ENCODE peak calls at places on chromosomes 11 and 22, in nine cellular contexts. Z is thyroid gland; B is esophagus squamous epithelium; V is tibial artery; F is tibial nerve; X is AG04450; I is CD4-positive, alpha-beta T cell; M is fibroblast of lung; S is CD8-positive, alpha-beta T cell. H is an unnamed sample.

GRCh38 chr11:71086687-71087258 is 165.6 kb downstream of the SHANK2 start:
- DNase-seq in X (no peak), I (no peak), V (no peak), S (no peak), F (no peak), Z (peak), M (no peak), B (no peak), H (peak)

GRCh38 chr11:127474735-127475134 is 474.2 kb upstream of the KIRREL3 start:
- DNase-seq in S (no peak), M (no peak), Z (no peak), V (no peak), B (no peak), X (no peak), F (no peak), I (no peak), H (no peak)

GRCh38 chr11:116929393-116930090 is 92.1 kb upstream of the APOA1 start:
- DNase-seq in X (no peak), Z (no peak), I (no peak), F (no peak), B (no peak), V (no peak), M (peak), S (no peak), H (no peak)

GRCh38 chr11:123111465-123111864 is 49.5 kb upstream of the HSPA8 start:
- DNase-seq in F (no peak), I (no peak), B (no peak), Z (no peak), M (peak), S (no peak), V (no peak), X (no peak), H (peak)

GRCh38 chr11:35800970-35801953 is 138.7 kb downstream of the TRIM44 start:
- DNase-seq in V (no peak), X (no peak), F (no peak), S (no peak), B (no peak), Z (no peak), I (no peak), M (no peak), H (no peak)

GRCh38 chr11:124887667-124888013 is 10.0 kb downstream of the ROBO4 start:
- DNase-seq in B (no peak), Z (no peak), X (no peak), F (no peak), I (no peak), M (no peak), S (no peak), V (peak), H (no peak)

GRCh38 chr11:130872961-130873360 is 43.3 kb downstream of the SNX19 start:
- DNase-seq in F (no peak), S (no peak), B (no peak), M (peak), V (no peak), Z (no peak), X (peak), I (no peak), H (peak)

GRCh38 chr22:47777426-47777825 is 1015.0 kb downstream of the TBC1D22A start:
- DNase-seq in S (no peak), V (no peak), M (no peak), B (no peak), X (no peak), F (no peak), I (no peak), Z (no peak), H (no peak)

GRCh38 chr22:42296381-42296853 is 26.0 kb upstream of the TCF20 start:
- DNase-seq in S (no peak), V (no peak), X (no peak), I (no peak), M (no peak), B (no peak), F (no peak), Z (peak), H (no peak)

GRCh38 chr11:8206251-8207079 is 37.6 kb upstream of the RIC3 start:
- DNase-seq in M (peak), S (no peak), F (no peak), Z (no peak), X (no peak), V (no peak), I (no peak), B (no peak), H (no peak)

GRCh38 chr11:3133456-3134217 is 31.5 kb downstream of the OSBPL5 start:
- DNase-seq in S (no peak), Z (peak), M (no peak), V (peak), B (no peak), I (no peak), F (no peak), X (no peak), H (no peak)

GRCh38 chr22:26066534-26066933 is 102.7 kb upstream of the SEZ6L start:
- DNase-seq in X (no peak), I (no peak), S (no peak), V (no peak), F (no peak), B (no peak), Z (no peak), M (no peak), H (no peak)

GRCh38 chr22:19879996-19880785 is 25.5 kb upstream of the GNB1L start:
- DNase-seq in I (no peak), F (peak), S (no peak), X (no peak), M (no peak), V (peak), B (no peak), Z (peak), H (no peak)

GRCh38 chr11:47899801-47900200 is 51.7 kb upstream of the NUP160 start:
- DNase-seq in Z (no peak), S (no peak), I (no peak), F (no peak), M (no peak), V (no peak), B (no peak), X (no peak), H (no peak)

GRCh38 chr11:71404209-71404608 is 44.0 kb downstream of the DHCR7 start:
- DNase-seq in F (no peak), B (no peak), Z (no peak), S (no peak), V (no peak), I (no peak), M (no peak), X (no peak), H (no peak)

GRCh38 chr11:113356203-113356602 is 31.4 kb upstream of the ANKK1 start:
- DNase-seq in Z (no peak), M (no peak), B (no peak), X (no peak), S (no peak), I (no peak), V (no peak), F (no peak), H (no peak)

GRCh38 chr11:132177106-132177505 is 806.7 kb downstream of the NTM start:
- DNase-seq in M (peak), B (no peak), F (no peak), Z (no peak), X (peak), V (no peak), S (no peak), I (no peak), H (peak)

GRCh38 chr11:1197886-1198765 is 24.7 kb upstream of the MUC5B start:
- DNase-seq in F (no peak), I (no peak), V (peak), S (no peak), X (no peak), M (no peak), Z (peak), B (no peak), H (no peak)

GRCh38 chr11:81874627-81875026 is 859.0 kb downstream of the FAM181B start:
- DNase-seq in S (no peak), Z (no peak), M (no peak), B (no peak), V (no peak), F (no peak), X (no peak), I (no peak), H (no peak)

GRCh38 chr11:63534895-63535461 is 1.6 kb upstream of the PLAAT4 start:
- DNase-seq in F (no peak), S (no peak), I (no peak), Z (no peak), X (no peak), B (no peak), M (no peak), V (no peak), H (no peak)

GRCh38 chr11:7759010-7759409 is 37.7 kb downstream of the OR5P2 start:
- DNase-seq in F (no peak), S (no peak), V (no peak), X (no peak), I (no peak), Z (no peak), B (no peak), M (no peak), H (no peak)

GRCh38 chr11:77506857-77507256 is 33.0 kb upstream of the PAK1 start:
- DNase-seq in Z (no peak), I (no peak), X (no peak), F (no peak), B (no peak), V (no peak), S (no peak), M (peak), H (peak)

GRCh38 chr11:78350646-78351165 is 66.9 kb downstream of the GAB2 start:
- DNase-seq in F (no peak), V (no peak), B (no peak), M (peak), Z (peak), X (no peak), S (no peak), I (no peak), H (no peak)

GRCh38 chr11:125348704-125349635 is 147.1 kb downstream of the FEZ1 start:
- DNase-seq in Z (peak), B (no peak), I (peak), S (peak), X (no peak), M (peak), V (no peak), F (peak), H (peak)

GRCh38 chr11:59614277-59615131 is 1.1 kb downstream of the OSBP start:
- DNase-seq in M (no peak), F (no peak), V (no peak), B (no peak), X (no peak), Z (no peak), S (no peak), I (no peak), H (peak)

GRCh38 chr11:34502949-34503348 is 10.6 kb downstream of the ELF5 start:
- DNase-seq in S (no peak), I (no peak), X (no peak), Z (no peak), B (no peak), V (no peak), M (peak), F (no peak), H (no peak)

GRCh38 chr11:69662806-69663205 is 12.3 kb downstream of the LTO1 start:
- DNase-seq in M (no peak), V (peak), Z (no peak), X (no peak), I (no peak), B (no peak), F (no peak), S (no peak), H (no peak)

GRCh38 chr11:118791015-118791960 is at the start of gene DDX6:
- DNase-seq in I (peak), M (peak), F (peak), Z (peak), V (peak), S (peak), X (peak), B (peak), H (peak)

GRCh38 chr11:74012072-74012809 is 3.4 kb upstream of the UCP3 start:
- DNase-seq in M (no peak), F (no peak), Z (no peak), I (no peak), S (no peak), X (no peak), B (no peak), V (no peak), H (no peak)

GRCh38 chr11:9232482-9232881 is 32.7 kb downstream of the DENND5A start:
- DNase-seq in V (no peak), B (no peak), M (no peak), S (no peak), F (no peak), I (no peak), X (no peak), Z (no peak), H (no peak)

GRCh38 chr11:3091846-3092602 is 34.8 kb upstream of the CARS1 start:
- DNase-seq in Z (peak), F (no peak), M (peak), I (peak), X (no peak), S (peak), V (no peak), B (no peak), H (peak)

GRCh38 chr11:128716231-128716630 is 22.4 kb downstream of the FLI1 start:
- DNase-seq in X (no peak), S (no peak), I (no peak), M (no peak), Z (no peak), B (no peak), F (no peak), V (no peak), H (no peak)

GRCh38 chr22:27668828-27669797 is 132.4 kb downstream of the MN1 start:
- DNase-seq in S (no peak), B (no peak), V (peak), Z (no peak), I (no peak), X (no peak), M (peak), F (no peak), H (peak)

GRCh38 chr11:115247404-115247803 is 256.8 kb downstream of the CADM1 start:
- DNase-seq in Z (no peak), V (no peak), B (no peak), X (no peak), F (no peak), S (no peak), M (peak), I (no peak), H (no peak)

GRCh38 chr22:50049299-50050195 is 8.6 kb downstream of the TTLL8 start:
- DNase-seq in S (no peak), X (no peak), B (no peak), F (no peak), Z (no peak), V (no peak), M (no peak), I (no peak), H (no peak)

GRCh38 chr11:109522116-109522755 is 100.2 kb downstream of the C11orf87 start:
- DNase-seq in B (no peak), V (no peak), S (no peak), M (no peak), Z (no peak), I (no peak), F (no peak), X (no peak), H (no peak)

GRCh38 chr11:70876685-70877084 is 375.7 kb downstream of the SHANK2 start:
- DNase-seq in B (no peak), X (no peak), Z (peak), F (no peak), V (no peak), S (no peak), M (no peak), I (no peak), H (no peak)

GRCh38 chr11:117392001-117392690 is 64.5 kb downstream of the CEP164 start:
- DNase-seq in X (no peak), S (no peak), M (no peak), F (no peak), Z (no peak), I (no peak), B (no peak), V (peak), H (no peak)

GRCh38 chr11:116353517-116353916 is 419.3 kb downstream of the BUD13 start:
- DNase-seq in I (no peak), V (no peak), F (no peak), M (no peak), Z (no peak), X (no peak), B (no peak), S (no peak), H (peak)

DNA sequence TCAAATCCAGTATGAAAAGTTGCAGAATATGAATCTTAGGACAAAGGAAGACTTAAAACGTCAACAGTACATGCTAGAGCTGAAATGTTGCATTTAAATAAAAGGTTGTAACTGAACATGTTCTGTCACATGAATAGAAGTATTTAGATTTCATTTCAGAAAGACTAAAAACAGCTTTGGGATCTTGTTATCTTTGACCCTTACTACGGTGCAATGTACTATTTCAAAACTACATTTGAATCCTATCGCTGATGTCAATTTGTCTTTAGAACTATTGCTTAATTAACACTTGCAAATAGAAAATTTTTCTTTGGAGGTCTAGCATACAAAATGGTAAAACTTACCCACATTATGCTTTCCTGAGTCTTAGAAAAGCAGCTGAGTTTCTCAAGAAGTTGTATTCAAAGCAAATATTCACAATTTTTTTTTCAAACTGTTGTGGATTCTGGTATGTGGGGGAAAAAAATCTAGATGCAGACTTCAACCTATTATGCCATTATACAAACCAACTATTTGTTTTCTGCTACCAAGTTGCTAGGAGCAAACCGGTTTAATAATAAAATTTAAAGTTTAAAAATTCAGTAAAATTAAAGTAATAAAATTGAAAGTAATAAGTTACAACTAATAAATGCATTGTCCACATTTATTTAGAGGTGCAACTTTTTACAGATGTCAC is 25.4 kb downstream of the CSTF3 start:
- DNase-seq in S (no peak), V (no peak), Z (no peak), F (no peak), M (no peak), X (no peak), I (no peak), B (no peak), H (no peak)
- H3K27ac ChIP-seq in S (no peak), V (no peak), Z (peak), F (no peak), M (no peak), X (no peak), I (no peak), B (no peak), H (no peak)

DNA sequence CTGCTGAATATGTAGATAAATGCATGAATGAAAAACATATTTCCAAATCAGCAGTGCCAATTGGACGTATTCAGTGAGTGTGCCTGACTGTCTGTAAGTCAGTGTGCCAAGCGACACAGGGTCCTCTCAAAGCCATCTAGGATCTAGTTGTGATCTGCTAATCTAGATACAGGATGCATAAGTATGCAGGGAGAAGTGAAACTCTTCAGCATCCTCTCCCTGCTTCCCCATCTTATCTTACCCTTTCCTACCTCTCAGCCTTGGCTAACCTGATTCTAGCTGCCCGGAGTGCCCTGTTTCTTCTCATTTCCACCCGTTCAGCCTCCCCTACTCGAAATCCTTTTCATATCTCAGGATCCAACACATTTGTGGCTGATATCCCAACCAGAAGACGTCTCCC is 91.2 kb upstream of the SORL1-AS1 start:
- DNase-seq in S (no peak), M (no peak), Z (no peak), B (no peak), X (no peak), I (no peak), F (no peak), V (no peak), H (no peak)
- TF ChIP-seq CTCF in S (no peak), M (no peak), Z (no peak), B (no peak), X (no peak), I (no peak), F (no peak), V (no peak), H (no peak)

DNA sequence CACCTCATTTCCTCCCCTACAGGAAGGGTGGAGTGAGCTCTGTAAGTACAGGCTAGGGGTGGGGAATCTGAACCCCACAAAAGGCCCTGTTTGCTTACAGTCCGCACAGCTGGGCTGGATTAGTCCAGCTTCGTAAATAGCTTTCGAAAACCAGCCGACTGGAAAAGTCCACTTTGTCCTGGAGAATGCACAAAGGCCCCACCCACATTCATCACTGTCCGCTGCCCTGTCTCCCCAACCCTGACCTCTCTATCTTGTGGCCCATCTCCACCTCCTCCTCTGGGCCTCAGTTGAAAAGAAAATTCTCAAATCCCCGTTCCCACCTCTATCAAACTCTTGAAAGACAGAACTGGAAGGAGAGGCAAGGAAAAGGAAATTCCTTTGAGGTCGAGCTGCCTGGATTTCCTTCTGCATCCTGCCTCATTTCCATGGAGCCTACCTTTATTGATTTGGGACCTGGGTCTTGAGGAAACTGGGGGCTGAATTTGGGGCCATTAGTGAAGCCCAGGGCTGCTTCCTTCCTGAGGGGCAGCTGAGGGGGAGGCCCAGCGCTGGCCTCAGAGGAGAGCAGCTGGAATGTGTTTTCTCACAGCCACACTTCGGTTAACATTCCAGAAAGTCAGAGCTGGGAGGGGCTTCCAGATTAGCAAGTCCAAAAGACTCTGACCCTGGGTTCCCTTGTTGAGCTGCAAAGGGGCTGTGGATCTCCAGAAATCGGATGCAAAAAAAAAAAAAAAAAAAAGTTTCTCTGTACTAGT is 147.6 kb downstream of the FBXO7 start:
- DNase-seq in X (peak), F (peak), B (no peak), I (no peak), V (peak), Z (peak), S (no peak), M (peak), H (no peak)
- H3K27ac ChIP-seq in X (peak), F (peak), B (peak), I (no peak), V (peak), Z (peak), S (no peak), M (peak), H (no peak)

DNA sequence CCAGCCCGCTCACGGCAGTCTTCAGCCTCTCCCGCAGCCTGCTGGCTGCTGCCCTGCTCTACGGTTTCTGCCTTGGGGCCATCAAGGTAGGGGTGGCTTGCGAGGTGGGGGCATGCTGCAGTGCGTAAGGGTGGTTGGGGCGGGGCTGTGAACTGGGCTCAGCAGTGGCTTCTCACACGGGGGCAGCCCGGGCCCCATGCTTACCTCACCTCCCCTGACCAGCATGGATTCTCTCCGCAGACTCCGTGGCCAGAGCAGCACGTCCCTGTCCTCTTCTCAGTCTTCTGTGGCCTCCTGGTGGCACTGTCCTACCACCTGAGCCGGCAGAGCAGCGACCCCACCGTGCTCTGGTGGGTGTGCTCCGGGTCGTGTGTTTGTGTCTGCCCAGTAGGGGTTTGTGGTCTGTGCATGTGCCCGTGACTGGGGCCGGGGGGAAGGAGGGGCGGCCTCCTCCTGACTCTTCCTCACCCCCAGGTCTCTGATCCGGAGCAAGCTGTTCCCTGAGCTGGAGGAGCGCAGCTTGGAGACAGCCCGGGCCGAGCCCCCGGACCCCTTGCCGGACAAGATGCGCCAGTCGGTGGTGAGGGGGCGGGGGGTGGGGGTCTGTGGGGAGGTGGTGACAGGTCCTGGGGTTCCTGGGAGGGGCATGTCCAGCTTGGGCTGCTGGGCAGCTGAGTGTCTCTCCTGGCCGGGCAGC is 9.5 kb downstream of the PCNX3 start:
- DNase-seq in Z (no peak), F (no peak), V (peak), S (no peak), B (no peak), I (no peak), X (no peak), M (no peak), H (no peak)
- TF ChIP-seq CTCF in Z (no peak), F (no peak), V (no peak), S (no peak), B (no peak), I (no peak), X (no peak), M (no peak), H (no peak)